ENCODE peak calls at places on chromosomes 1 and 21, in seven cellular contexts. G, R, O, B, Q, D and S are unnamed samples. For H3K9me3, the result is how much of the 10 kb centered on the place peaks cover.

GRCh38 chr1:19762175-19762779 is 37.4 kb downstream of the TMCO4 start:
- DNase-seq in G (peak), R (no peak), O (peak), B (peak), Q (peak), D (no peak), S (no peak)

GRCh38 chr1:232344791-232345399 is 285.0 kb downstream of the SIPA1L2 start:
- DNase-seq in G (no peak), R (no peak), O (no peak), B (no peak), Q (no peak), D (no peak), S (no peak)

GRCh38 chr1:218711021-218711420 is 365.9 kb downstream of the TGFB2 start:
- DNase-seq in G (no peak), R (no peak), O (no peak), B (no peak), Q (no peak), D (no peak), S (no peak)

GRCh38 chr1:53015508-53015860 is 46.5 kb upstream of the PODN start:
- DNase-seq in G (no peak), R (no peak), O (no peak), B (no peak), Q (no peak), D (no peak), S (no peak)

GRCh38 chr1:17826165-17826488 is 71.0 kb downstream of the ACTL8 start:
- DNase-seq in G (peak), R (no peak), O (peak), B (no peak), Q (peak), D (no peak), S (no peak)

GRCh38 chr1:214454619-214455396 is 96.6 kb downstream of the PTPN14 start:
- DNase-seq in G (no peak), R (no peak), O (no peak), B (no peak), Q (no peak), D (no peak), S (no peak)

GRCh38 chr1:43573066-43573799 is 42.5 kb downstream of the PTPRF start:
- DNase-seq in G (no peak), R (no peak), O (no peak), B (no peak), Q (no peak), D (no peak), S (no peak)

GRCh38 chr21:17819114-17819877 is at the start of gene C21orf91:
- DNase-seq in G (peak), R (peak), O (peak), B (peak), Q (peak), D (peak), S (peak)

GRCh38 chr1:52119291-52119690 is 22.6 kb upstream of the ZFYVE9 start:
- DNase-seq in G (no peak), R (no peak), O (no peak), B (no peak), Q (no peak), D (no peak), S (no peak)

GRCh38 chr1:30670195-30671060 is 53.0 kb downstream of the MATN1 start:
- DNase-seq in G (no peak), R (no peak), O (no peak), B (no peak), Q (no peak), D (no peak), S (peak)

GRCh38 chr21:33685613-33686197 is 43.4 kb downstream of the ITSN1 start:
- DNase-seq in G (no peak), R (no peak), O (no peak), B (no peak), Q (no peak), D (no peak), S (no peak)

GRCh38 chr1:32372149-32372756 is 9.9 kb downstream of the TSSK3 start:
- DNase-seq in G (no peak), R (no peak), O (no peak), B (no peak), Q (no peak), D (no peak), S (no peak)

GRCh38 chr1:183568176-183569041 is 21.9 kb downstream of the NCF2 start:
- DNase-seq in G (peak), R (peak), O (no peak), B (no peak), Q (no peak), D (no peak), S (peak)

GRCh38 chr1:28888915-28889314 is 25.5 kb upstream of the EPB41 start:
- DNase-seq in G (no peak), R (no peak), O (no peak), B (no peak), Q (no peak), D (no peak), S (no peak)

GRCh38 chr1:67338642-67339041 is 31.0 kb downstream of the IL12RB2 start:
- DNase-seq in G (no peak), R (no peak), O (no peak), B (no peak), Q (no peak), D (no peak), S (no peak)

GRCh38 chr1:55823521-55824296 is 608.5 kb upstream of the USP24 start:
- DNase-seq in G (no peak), R (no peak), O (no peak), B (no peak), Q (no peak), D (no peak), S (no peak)

DNA sequence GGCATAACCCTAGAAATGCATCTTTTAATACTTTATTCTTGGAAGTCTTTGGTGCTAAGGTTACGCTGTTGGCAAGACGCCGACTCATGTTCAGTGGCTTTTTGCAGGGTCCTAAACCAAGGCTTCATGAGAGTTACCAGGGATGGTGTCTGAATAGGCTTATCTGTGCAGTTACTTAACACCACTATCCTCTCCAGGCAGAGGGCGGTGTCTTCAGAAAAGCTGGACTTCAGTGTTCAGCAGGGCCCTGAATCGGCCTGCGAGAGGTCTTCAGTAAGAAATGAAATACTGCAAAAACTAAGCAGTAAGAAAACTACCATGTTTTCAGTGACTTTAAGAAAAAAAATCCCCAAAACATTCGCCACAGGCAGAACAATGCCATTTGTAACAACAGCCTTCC is 58.3 kb downstream of the SIM2 start:
- DNase-seq in G (no peak), R (no peak), O (no peak), B (no peak), Q (no peak), D (no peak), S (no peak)
- TF ChIP-seq CTCF in G (no peak), R (no peak), O (no peak), B (no peak), Q (no peak), D (no peak), S (no peak)

GRCh38 chr1:191495040-191495439 is 663.2 kb upstream of the RGS18 start:
- DNase-seq in G (no peak), R (no peak), O (no peak), B (no peak), Q (no peak), D (no peak), S (no peak)

GRCh38 chr1:191490303-191490702 is 668.0 kb upstream of the RGS18 start:
- DNase-seq in G (no peak), R (no peak), O (no peak), B (no peak), Q (no peak), D (no peak), S (no peak)
- H3K9me3 ChIP-seq in G (under half), R (under half), O (under half), B (under half), Q (under half), D (under half), S (under half)

GRCh38 chr1:237146247-237146646 is 104.3 kb downstream of the RYR2 start:
- DNase-seq in G (no peak), R (no peak), O (no peak), B (no peak), Q (no peak), D (no peak), S (no peak)
- TF ChIP-seq POLR2AphosphoS5 in G (peak), R (peak), O (no peak), B (no peak), Q (no peak), D (no peak), S (no peak)

DNA sequence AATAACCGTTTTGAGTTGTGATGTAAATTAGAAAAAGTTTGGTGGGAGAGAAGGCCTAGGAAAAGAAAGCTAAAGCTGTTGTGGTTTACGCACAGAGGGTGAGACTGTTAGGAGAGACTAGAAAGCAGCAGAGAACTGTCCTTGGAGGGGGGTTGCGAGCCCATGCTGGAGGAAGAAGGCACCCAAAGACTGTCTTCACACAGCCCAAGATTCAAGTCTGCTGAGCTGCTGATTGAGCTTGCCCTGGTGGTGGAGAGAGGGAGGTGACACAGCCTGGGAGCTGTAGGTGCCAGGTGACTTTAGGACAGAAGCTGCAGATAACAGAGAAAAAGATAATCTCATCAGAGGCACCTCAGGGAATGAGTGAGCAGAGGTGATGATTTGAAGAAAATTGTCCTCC is 18.3 kb upstream of the TLR5 start:
- DNase-seq in G (no peak), R (no peak), O (no peak), B (no peak), Q (no peak), D (no peak), S (no peak)
- TF ChIP-seq CTCF in G (no peak), R (no peak), O (peak), B (no peak), Q (no peak), D (no peak), S (no peak)

GRCh38 chr1:246978785-246979184 is 29.1 kb downstream of the ZNF695 start:
- DNase-seq in G (no peak), R (no peak), O (no peak), B (no peak), Q (no peak), D (no peak), S (no peak)

GRCh38 chr1:246978281-246978680 is 29.6 kb downstream of the ZNF695 start:
- DNase-seq in G (no peak), R (no peak), O (no peak), B (no peak), Q (no peak), D (no peak), S (no peak)
- H3K9me3 ChIP-seq in G (under half), R (under half), O (half or more), B (under half), Q (under half), D (under half), S (half or more)

DNA sequence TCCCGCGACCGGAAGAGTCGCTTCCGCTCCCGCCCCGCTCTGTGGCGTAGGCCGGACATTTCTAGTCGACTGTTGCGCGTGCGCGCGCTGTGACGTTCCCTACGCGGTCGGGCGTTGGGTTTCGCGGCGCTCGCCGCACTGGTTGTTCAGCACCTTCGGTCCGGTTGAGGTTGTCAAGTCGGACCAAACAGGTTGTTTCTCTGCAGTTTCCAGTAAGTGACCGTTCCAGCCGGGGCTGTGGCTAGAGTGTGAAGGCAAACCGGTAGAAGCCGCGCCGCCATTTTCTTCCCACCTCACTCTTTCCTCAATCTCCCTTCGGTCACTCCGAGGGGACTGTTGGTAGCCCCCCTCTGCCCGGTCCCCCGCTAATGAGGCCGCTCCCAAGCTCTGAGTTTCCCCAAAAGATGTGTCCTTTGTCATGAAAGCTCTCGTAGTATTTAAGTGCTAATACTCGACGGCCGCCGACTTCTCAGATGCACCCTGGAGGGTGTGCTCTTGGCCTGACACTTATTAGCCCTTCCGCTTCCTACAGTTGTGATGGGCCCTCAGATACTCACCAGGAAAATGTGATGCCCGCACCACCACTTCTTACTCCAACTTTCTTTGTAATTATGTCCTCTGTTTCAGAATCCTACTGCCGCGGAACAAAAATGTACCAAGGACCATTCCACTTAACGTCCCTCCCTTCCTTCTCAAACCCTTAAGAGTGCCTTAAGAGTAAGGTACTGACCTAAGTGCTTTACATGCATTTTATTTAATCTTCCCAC is 56.3 kb downstream of the TRAF5 start:
- DNase-seq in G (peak), R (peak), O (peak), B (peak), Q (peak), D (peak), S (peak)
- TF ChIP-seq POLR2AphosphoS5 in G (peak), R (peak), O (peak), B (peak), Q (peak), D (peak), S (peak)